ENCODE peak calls at places on chromosomes 1 and 21, in six cellular contexts. One of them, this sample, is unnamed.

GRCh38 chr1:30571380-30571779 is 152.0 kb downstream of the MATN1 start:
- DNase-seq in neuronal stem cell: no peak
- DNase-seq in IMR-90: no peak
- DNase-seq in H9: no peak
- DNase-seq in mesenchymal stem cell: no peak
- DNase-seq in H1: no peak
- DNase-seq in this sample: no peak

GRCh38 chr1:117695796-117696505 is 90.1 kb downstream of the TENT5C start:
- DNase-seq in IMR-90: peak
- DNase-seq in H9: peak
- DNase-seq in H1: no peak
- DNase-seq in mesenchymal stem cell: peak
- DNase-seq in neuronal stem cell: no peak
- DNase-seq in this sample: peak

GRCh38 chr1:192147626-192148025 is 10.6 kb upstream of the RGS18 start:
- DNase-seq in H9: no peak
- DNase-seq in H1: no peak
- DNase-seq in mesenchymal stem cell: peak
- DNase-seq in neuronal stem cell: no peak
- DNase-seq in IMR-90: peak
- DNase-seq in this sample: peak

GRCh38 chr1:186442651-186443114 is 18.2 kb downstream of the PDC start:
- DNase-seq in H1: no peak
- DNase-seq in mesenchymal stem cell: peak
- DNase-seq in neuronal stem cell: no peak
- DNase-seq in IMR-90: peak
- DNase-seq in H9: no peak
- DNase-seq in this sample: peak

GRCh38 chr1:19676438-19676922 is 11.8 kb downstream of the HTR6 start:
- DNase-seq in mesenchymal stem cell: peak
- DNase-seq in IMR-90: peak
- DNase-seq in H1: peak
- DNase-seq in H9: peak
- DNase-seq in neuronal stem cell: peak
- DNase-seq in this sample: peak

GRCh38 chr1:96683931-96684330 is 37.7 kb upstream of the PTBP2 start:
- DNase-seq in neuronal stem cell: no peak
- DNase-seq in H1: no peak
- DNase-seq in mesenchymal stem cell: no peak
- DNase-seq in H9: no peak
- DNase-seq in IMR-90: no peak
- DNase-seq in this sample: no peak

GRCh38 chr1:56758135-56758534 is 61.1 kb downstream of the FYB2 start:
- DNase-seq in mesenchymal stem cell: no peak
- DNase-seq in neuronal stem cell: peak
- DNase-seq in H9: peak
- DNase-seq in IMR-90: no peak
- DNase-seq in H1: peak
- DNase-seq in this sample: peak

GRCh38 chr1:8194481-8195227 is 123.3 kb upstream of the SLC45A1 start:
- DNase-seq in H1: no peak
- DNase-seq in H9: no peak
- DNase-seq in IMR-90: peak
- DNase-seq in mesenchymal stem cell: no peak
- DNase-seq in neuronal stem cell: no peak
- DNase-seq in this sample: no peak

GRCh38 chr1:9253706-9254105 is 19.1 kb downstream of the H6PD start:
- DNase-seq in H1: no peak
- DNase-seq in neuronal stem cell: no peak
- DNase-seq in mesenchymal stem cell: peak
- DNase-seq in H9: no peak
- DNase-seq in IMR-90: peak
- DNase-seq in this sample: peak

GRCh38 chr1:145805057-145805456 is 18.8 kb downstream of the RNF115 start:
- DNase-seq in mesenchymal stem cell: no peak
- DNase-seq in H9: no peak
- DNase-seq in IMR-90: peak
- DNase-seq in H1: no peak
- DNase-seq in neuronal stem cell: no peak
- DNase-seq in this sample: no peak

GRCh38 chr21:16572032-16572431 is 842.2 kb downstream of the USP25 start:
- DNase-seq in H1: no peak
- DNase-seq in neuronal stem cell: no peak
- DNase-seq in mesenchymal stem cell: no peak
- DNase-seq in IMR-90: peak
- DNase-seq in H9: no peak
- DNase-seq in this sample: peak

GRCh38 chr21:45098867-45099266 is 24.5 kb downstream of the ADARB1 start:
- DNase-seq in neuronal stem cell: no peak
- DNase-seq in H1: no peak
- DNase-seq in mesenchymal stem cell: peak
- DNase-seq in H9: no peak
- DNase-seq in IMR-90: no peak
- DNase-seq in this sample: no peak

GRCh38 chr1:8020032-8020431 is 6.1 kb downstream of the ERRFI1 start:
- DNase-seq in H1: no peak
- DNase-seq in neuronal stem cell: no peak
- DNase-seq in IMR-90: peak
- DNase-seq in H9: no peak
- DNase-seq in mesenchymal stem cell: peak
- DNase-seq in this sample: peak

GRCh38 chr1:219759095-219759494 is 146.2 kb upstream of the ZC3H11B start:
- DNase-seq in H9: no peak
- DNase-seq in IMR-90: no peak
- DNase-seq in mesenchymal stem cell: no peak
- DNase-seq in neuronal stem cell: no peak
- DNase-seq in H1: no peak
- DNase-seq in this sample: no peak

GRCh38 chr1:36843906-36844610 is 190.3 kb downstream of the GRIK3 start:
- DNase-seq in mesenchymal stem cell: no peak
- DNase-seq in H9: no peak
- DNase-seq in neuronal stem cell: no peak
- DNase-seq in H1: no peak
- DNase-seq in IMR-90: no peak
- DNase-seq in this sample: no peak

GRCh38 chr1:157369808-157370521 is 182.3 kb downstream of the FCRL5 start:
- DNase-seq in neuronal stem cell: peak
- DNase-seq in mesenchymal stem cell: peak
- DNase-seq in H1: no peak
- DNase-seq in IMR-90: peak
- DNase-seq in H9: peak
- DNase-seq in this sample: peak

GRCh38 chr21:34703566-34703965 is 34.8 kb downstream of the CLIC6 start:
- DNase-seq in neuronal stem cell: no peak
- DNase-seq in H1: no peak
- DNase-seq in mesenchymal stem cell: no peak
- DNase-seq in H9: no peak
- DNase-seq in IMR-90: no peak
- DNase-seq in this sample: no peak

GRCh38 chr1:4034318-4034887 is 134.3 kb upstream of the C1orf174 start:
- DNase-seq in H9: peak
- DNase-seq in H1: no peak
- DNase-seq in mesenchymal stem cell: no peak
- DNase-seq in IMR-90: no peak
- DNase-seq in neuronal stem cell: no peak
- DNase-seq in this sample: no peak

GRCh38 chr1:229117664-229118300 is 153.1 kb upstream of the RAB4A start:
- DNase-seq in H1: no peak
- DNase-seq in H9: no peak
- DNase-seq in neuronal stem cell: no peak
- DNase-seq in IMR-90: peak
- DNase-seq in mesenchymal stem cell: no peak
- DNase-seq in this sample: no peak

GRCh38 chr1:39001516-39002389 is 10.7 kb downstream of the AKIRIN1 start:
- DNase-seq in neuronal stem cell: no peak
- DNase-seq in IMR-90: no peak
- DNase-seq in H1: peak
- DNase-seq in H9: peak
- DNase-seq in mesenchymal stem cell: no peak
- DNase-seq in this sample: no peak

GRCh38 chr1:234408757-234409156 is 35.5 kb downstream of the COA6 start:
- DNase-seq in neuronal stem cell: no peak
- DNase-seq in H1: no peak
- DNase-seq in mesenchymal stem cell: no peak
- DNase-seq in H9: no peak
- DNase-seq in IMR-90: no peak
- DNase-seq in this sample: no peak

GRCh38 chr1:109923131-109923945 is 12.7 kb downstream of the CSF1 start:
- DNase-seq in H9: peak
- DNase-seq in mesenchymal stem cell: no peak
- DNase-seq in IMR-90: no peak
- DNase-seq in neuronal stem cell: peak
- DNase-seq in H1: peak
- DNase-seq in this sample: no peak

GRCh38 chr1:222529916-222530315 is 18.0 kb downstream of the HHIPL2 start:
- DNase-seq in neuronal stem cell: no peak
- DNase-seq in H1: no peak
- DNase-seq in mesenchymal stem cell: no peak
- DNase-seq in H9: no peak
- DNase-seq in IMR-90: no peak
- DNase-seq in this sample: no peak

GRCh38 chr1:234699795-234700665 is 90.1 kb upstream of the IRF2BP2 start:
- DNase-seq in IMR-90: peak
- DNase-seq in neuronal stem cell: no peak
- DNase-seq in H9: peak
- DNase-seq in H1: no peak
- DNase-seq in mesenchymal stem cell: peak
- DNase-seq in this sample: peak

GRCh38 chr1:200374569-200375312 is 35.1 kb downstream of the ZNF281 start:
- DNase-seq in neuronal stem cell: no peak
- DNase-seq in H1: no peak
- DNase-seq in H9: no peak
- DNase-seq in IMR-90: peak
- DNase-seq in mesenchymal stem cell: no peak
- DNase-seq in this sample: peak

GRCh38 chr1:200369706-200370105 is 40.1 kb downstream of the ZNF281 start:
- DNase-seq in neuronal stem cell: no peak
- DNase-seq in H1: no peak
- DNase-seq in H9: no peak
- DNase-seq in IMR-90: no peak
- DNase-seq in mesenchymal stem cell: no peak
- DNase-seq in this sample: no peak

GRCh38 chr1:200372095-200372884 is 37.5 kb downstream of the ZNF281 start:
- DNase-seq in mesenchymal stem cell: peak
- DNase-seq in H1: peak
- DNase-seq in H9: no peak
- DNase-seq in neuronal stem cell: no peak
- DNase-seq in IMR-90: peak
- DNase-seq in this sample: peak

GRCh38 chr1:200373811-200374231 is 36.0 kb downstream of the ZNF281 start:
- DNase-seq in H1: no peak
- DNase-seq in neuronal stem cell: peak
- DNase-seq in mesenchymal stem cell: no peak
- DNase-seq in IMR-90: no peak
- DNase-seq in H9: no peak
- DNase-seq in this sample: no peak

GRCh38 chr1:200372885-200373181 is 37.0 kb downstream of the ZNF281 start:
- DNase-seq in IMR-90: no peak
- DNase-seq in mesenchymal stem cell: no peak
- DNase-seq in H9: no peak
- DNase-seq in neuronal stem cell: no peak
- DNase-seq in H1: no peak
- DNase-seq in this sample: no peak
- H4K91ac ChIP-seq in IMR-90: peak
- H4K91ac ChIP-seq in mesenchymal stem cell: no peak
- H4K91ac ChIP-seq in H9: no peak
- H4K91ac ChIP-seq in neuronal stem cell: no peak
- H4K91ac ChIP-seq in H1: peak
- H4K91ac ChIP-seq in this sample: no peak

GRCh38 chr1:212138441-212138840 is 102.9 kb downstream of the DTL start:
- DNase-seq in H9: no peak
- DNase-seq in H1: no peak
- DNase-seq in neuronal stem cell: no peak
- DNase-seq in IMR-90: no peak
- DNase-seq in mesenchymal stem cell: no peak
- DNase-seq in this sample: peak
- H3K14ac ChIP-seq in H9: no peak
- H3K14ac ChIP-seq in H1: no peak
- H3K14ac ChIP-seq in neuronal stem cell: no peak
- H3K14ac ChIP-seq in IMR-90: no peak
- H3K14ac ChIP-seq in mesenchymal stem cell: no peak
- H3K14ac ChIP-seq in this sample: no peak

GRCh38 chr1:236800002-236800620 is 5.0 kb downstream of the MTR start:
- DNase-seq in mesenchymal stem cell: no peak
- DNase-seq in neuronal stem cell: no peak
- DNase-seq in H1: no peak
- DNase-seq in IMR-90: peak
- DNase-seq in H9: no peak
- DNase-seq in this sample: no peak

GRCh38 chr1:236799001-236799400 is 3.9 kb downstream of the MTR start:
- DNase-seq in H1: no peak
- DNase-seq in neuronal stem cell: no peak
- DNase-seq in H9: no peak
- DNase-seq in mesenchymal stem cell: no peak
- DNase-seq in IMR-90: no peak
- DNase-seq in this sample: no peak

GRCh38 chr1:236795757-236796719 is 946 bp downstream of the MTR start:
- DNase-seq in mesenchymal stem cell: peak
- DNase-seq in H1: no peak
- DNase-seq in neuronal stem cell: no peak
- DNase-seq in H9: no peak
- DNase-seq in IMR-90: peak
- DNase-seq in this sample: peak

GRCh38 chr1:236802264-236802663 is 7.2 kb downstream of the MTR start:
- DNase-seq in H9: no peak
- DNase-seq in IMR-90: no peak
- DNase-seq in mesenchymal stem cell: no peak
- DNase-seq in H1: no peak
- DNase-seq in neuronal stem cell: no peak
- DNase-seq in this sample: no peak

GRCh38 chr1:236800623-236801022 is 5.5 kb downstream of the MTR start:
- DNase-seq in H9: no peak
- DNase-seq in neuronal stem cell: no peak
- DNase-seq in H1: no peak
- DNase-seq in IMR-90: no peak
- DNase-seq in mesenchymal stem cell: no peak
- DNase-seq in this sample: no peak
- H4K91ac ChIP-seq in H9: no peak
- H4K91ac ChIP-seq in neuronal stem cell: no peak
- H4K91ac ChIP-seq in H1: no peak
- H4K91ac ChIP-seq in IMR-90: no peak
- H4K91ac ChIP-seq in mesenchymal stem cell: no peak
- H4K91ac ChIP-seq in this sample: no peak

GRCh38 chr21:21813934-21814333 is 815.7 kb downstream of the NCAM2 start:
- DNase-seq in H9: no peak
- DNase-seq in neuronal stem cell: no peak
- DNase-seq in IMR-90: no peak
- DNase-seq in H1: no peak
- DNase-seq in mesenchymal stem cell: no peak
- DNase-seq in this sample: no peak
- H3K14ac ChIP-seq in H9: no peak
- H3K14ac ChIP-seq in neuronal stem cell: no peak
- H3K14ac ChIP-seq in IMR-90: no peak
- H3K14ac ChIP-seq in H1: no peak
- H3K14ac ChIP-seq in mesenchymal stem cell: no peak
- H3K14ac ChIP-seq in this sample: no peak

GRCh38 chr1:33241866-33242265 is 14.4 kb upstream of the ZNF362 start:
- DNase-seq in neuronal stem cell: no peak
- DNase-seq in H9: no peak
- DNase-seq in mesenchymal stem cell: no peak
- DNase-seq in IMR-90: no peak
- DNase-seq in H1: no peak
- DNase-seq in this sample: no peak
- H4K91ac ChIP-seq in neuronal stem cell: no peak
- H4K91ac ChIP-seq in H9: no peak
- H4K91ac ChIP-seq in mesenchymal stem cell: no peak
- H4K91ac ChIP-seq in IMR-90: no peak
- H4K91ac ChIP-seq in H1: no peak
- H4K91ac ChIP-seq in this sample: no peak

This sample was measured in trophoblast cell.